ENCODE peak calls at places on chromosomes 7 and 10, in eight cellular contexts. One of them, this sample, is unnamed.

GRCh38 chr10:11828682-11829284 is 5.6 kb downstream of the PROSER2 start:
- DNase-seq in nephron progenitor cell: no peak
- DNase-seq in neural progenitor cell: no peak
- DNase-seq in AG09309: no peak
- DNase-seq in GM04504: no peak
- DNase-seq in GM23248: no peak
- DNase-seq in left ventricle myocardium inferior: no peak
- DNase-seq in RWPE1: no peak
- DNase-seq in this sample: no peak

GRCh38 chr10:12455774-12456173 is 106.4 kb downstream of the CAMK1D start:
- DNase-seq in nephron progenitor cell: no peak
- DNase-seq in neural progenitor cell: no peak
- DNase-seq in AG09309: no peak
- DNase-seq in GM04504: no peak
- DNase-seq in GM23248: peak; percentile 2
- DNase-seq in left ventricle myocardium inferior: no peak
- DNase-seq in RWPE1: peak; percentile 14
- DNase-seq in this sample: no peak

GRCh38 chr7:12436896-12437535 is 33.4 kb upstream of the VWDE start:
- DNase-seq in nephron progenitor cell: peak; percentile 13
- DNase-seq in neural progenitor cell: peak; percentile 64
- DNase-seq in AG09309: no peak
- DNase-seq in GM04504: no peak
- DNase-seq in GM23248: peak; percentile 81
- DNase-seq in left ventricle myocardium inferior: no peak
- DNase-seq in RWPE1: no peak
- DNase-seq in this sample: no peak

GRCh38 chr7:16026253-16027020 is 340.0 kb upstream of the MEOX2 start:
- DNase-seq in nephron progenitor cell: no peak
- DNase-seq in neural progenitor cell: no peak
- DNase-seq in AG09309: no peak
- DNase-seq in GM04504: no peak
- DNase-seq in GM23248: no peak
- DNase-seq in left ventricle myocardium inferior: peak; percentile 31
- DNase-seq in RWPE1: no peak
- DNase-seq in this sample: peak; percentile 63

GRCh38 chr10:87744606-87745005 is 73.4 kb downstream of the ATAD1 start:
- DNase-seq in nephron progenitor cell: no peak
- DNase-seq in neural progenitor cell: no peak
- DNase-seq in AG09309: no peak
- DNase-seq in GM04504: no peak
- DNase-seq in GM23248: no peak
- DNase-seq in left ventricle myocardium inferior: no peak
- DNase-seq in RWPE1: no peak
- DNase-seq in this sample: no peak

GRCh38 chr10:69069090-69070042 is 18.5 kb upstream of the SRGN start:
- DNase-seq in nephron progenitor cell: no peak
- DNase-seq in neural progenitor cell: no peak
- DNase-seq in AG09309: no peak
- DNase-seq in GM04504: no peak
- DNase-seq in GM23248: no peak
- DNase-seq in left ventricle myocardium inferior: no peak
- DNase-seq in RWPE1: no peak
- DNase-seq in this sample: no peak

GRCh38 chr7:159117366-159118219 is 27.1 kb downstream of the VIPR2 start:
- DNase-seq in nephron progenitor cell: peak; percentile 33
- DNase-seq in neural progenitor cell: no peak
- DNase-seq in AG09309: no peak
- DNase-seq in GM04504: no peak
- DNase-seq in GM23248: no peak
- DNase-seq in left ventricle myocardium inferior: no peak
- DNase-seq in RWPE1: no peak
- DNase-seq in this sample: no peak

GRCh38 chr7:75762350-75762917 is 9.6 kb downstream of the CCL26 start:
- DNase-seq in nephron progenitor cell: no peak
- DNase-seq in neural progenitor cell: peak; percentile 69
- DNase-seq in AG09309: peak; percentile 66
- DNase-seq in GM04504: peak; percentile 56
- DNase-seq in GM23248: peak; percentile 88
- DNase-seq in left ventricle myocardium inferior: no peak
- DNase-seq in RWPE1: peak; percentile 86
- DNase-seq in this sample: peak; percentile 69

GRCh38 chr7:27842094-27842493 is 102.1 kb downstream of the TAX1BP1 start:
- DNase-seq in nephron progenitor cell: no peak
- DNase-seq in neural progenitor cell: peak; percentile 66
- DNase-seq in AG09309: no peak
- DNase-seq in GM04504: no peak
- DNase-seq in GM23248: peak; percentile 21
- DNase-seq in left ventricle myocardium inferior: no peak
- DNase-seq in RWPE1: no peak
- DNase-seq in this sample: no peak

GRCh38 chr10:99709480-99710229 is 22.3 kb downstream of the COX15 start:
- DNase-seq in nephron progenitor cell: no peak
- DNase-seq in neural progenitor cell: peak; percentile 21
- DNase-seq in AG09309: peak; percentile 59
- DNase-seq in GM04504: no peak
- DNase-seq in GM23248: peak; percentile 73
- DNase-seq in left ventricle myocardium inferior: no peak
- DNase-seq in RWPE1: no peak
- DNase-seq in this sample: no peak

GRCh38 chr7:102095933-102096332 is 190.7 kb upstream of the SH2B2 start:
- DNase-seq in nephron progenitor cell: no peak
- DNase-seq in neural progenitor cell: no peak
- DNase-seq in AG09309: no peak
- DNase-seq in GM04504: no peak
- DNase-seq in GM23248: no peak
- DNase-seq in left ventricle myocardium inferior: no peak
- DNase-seq in RWPE1: no peak
- DNase-seq in this sample: no peak

GRCh38 chr10:115936926-115937755 is 335.9 kb downstream of the GFRA1 start:
- DNase-seq in nephron progenitor cell: no peak
- DNase-seq in neural progenitor cell: no peak
- DNase-seq in AG09309: peak; percentile 31
- DNase-seq in GM04504: no peak
- DNase-seq in GM23248: peak; percentile 89
- DNase-seq in left ventricle myocardium inferior: no peak
- DNase-seq in RWPE1: no peak
- DNase-seq in this sample: peak; percentile 54

GRCh38 chr7:55131421-55131929 is 112.7 kb downstream of the EGFR start:
- DNase-seq in nephron progenitor cell: peak; percentile 22
- DNase-seq in neural progenitor cell: peak; percentile 14
- DNase-seq in AG09309: no peak
- DNase-seq in GM04504: no peak
- DNase-seq in GM23248: no peak
- DNase-seq in left ventricle myocardium inferior: no peak
- DNase-seq in RWPE1: no peak
- DNase-seq in this sample: no peak

GRCh38 chr10:78859266-78859665 is 209.5 kb upstream of the ZMIZ1 start:
- DNase-seq in nephron progenitor cell: no peak
- DNase-seq in neural progenitor cell: no peak
- DNase-seq in AG09309: no peak
- DNase-seq in GM04504: no peak
- DNase-seq in GM23248: no peak
- DNase-seq in left ventricle myocardium inferior: no peak
- DNase-seq in RWPE1: no peak
- DNase-seq in this sample: no peak

This sample was measured in lung microvascular endothelial cell.